ENCODE peak calls at places on chromosome 1, in seven cellular contexts. Y, F, B, M, K, T and E are unnamed samples.

GRCh38 chr1:245031041-245031440 is 123.7 kb upstream of the KIF26B start:
- DNase-seq in M (no peak), Y (no peak), T (no peak), F (no peak), B (no peak), K (no peak), E (no peak)

GRCh38 chr1:44672956-44673674 is 1.2 kb downstream of the TMEM53 start:
- DNase-seq in K (no peak), M (no peak), F (no peak), T (no peak), B (no peak), Y (no peak), E (no peak)

GRCh38 chr1:88237026-88237425 is 447.0 kb upstream of the PKN2 start:
- DNase-seq in M (no peak), T (peak), Y (peak), B (no peak), K (no peak), F (no peak), E (no peak)

GRCh38 chr1:76933847-76934657 is 66.8 kb downstream of the ST6GALNAC5 start:
- DNase-seq in F (no peak), B (no peak), Y (no peak), M (no peak), T (no peak), K (no peak), E (no peak)

GRCh38 chr1:37360011-37360410 is 114.4 kb upstream of the ZC3H12A start:
- DNase-seq in K (no peak), Y (no peak), F (no peak), T (no peak), M (no peak), B (no peak), E (no peak)

GRCh38 chr1:87941292-87941946 is 612.7 kb downstream of the LMO4 start:
- DNase-seq in F (no peak), T (no peak), M (no peak), B (no peak), Y (no peak), K (no peak), E (no peak)

GRCh38 chr1:11847667-11848445 is at the start of gene NPPA:
- DNase-seq in K (no peak), F (peak), M (no peak), T (no peak), B (no peak), Y (peak), E (no peak)

GRCh38 chr1:2104621-2105427 is 54.6 kb downstream of the PRKCZ start:
- DNase-seq in K (no peak), Y (peak), B (no peak), M (peak), T (no peak), F (no peak), E (no peak)

GRCh38 chr1:227948493-227949260 is 945 bp upstream of the WNT9A start:
- DNase-seq in B (peak), K (no peak), Y (no peak), M (no peak), T (no peak), F (no peak), E (peak)

GRCh38 chr1:9375912-9376311 is 83.2 kb downstream of the SPSB1 start:
- DNase-seq in K (no peak), M (peak), B (no peak), T (no peak), Y (no peak), F (no peak), E (no peak)

GRCh38 chr1:216075339-216075738 is 347.9 kb downstream of the USH2A start:
- DNase-seq in T (no peak), M (no peak), Y (peak), B (no peak), F (no peak), K (no peak), E (no peak)

GRCh38 chr1:232174306-232174705 is 455.6 kb downstream of the SIPA1L2 start:
- DNase-seq in T (no peak), Y (no peak), K (no peak), F (no peak), M (no peak), B (no peak), E (no peak)

GRCh38 chr1:27292111-27292510 is 29.9 kb upstream of the TMEM222 start:
- DNase-seq in B (no peak), F (no peak), K (no peak), Y (peak), M (no peak), T (no peak), E (no peak)

GRCh38 chr1:22714455-22714854 is 3.8 kb downstream of the EPHB2 start:
- DNase-seq in T (no peak), M (no peak), B (no peak), F (no peak), K (no peak), Y (no peak), E (no peak)
- TF ChIP-seq CTCF in T (no peak), M (no peak), B (no peak), F (no peak), K (no peak), Y (no peak), E (no peak)

DNA sequence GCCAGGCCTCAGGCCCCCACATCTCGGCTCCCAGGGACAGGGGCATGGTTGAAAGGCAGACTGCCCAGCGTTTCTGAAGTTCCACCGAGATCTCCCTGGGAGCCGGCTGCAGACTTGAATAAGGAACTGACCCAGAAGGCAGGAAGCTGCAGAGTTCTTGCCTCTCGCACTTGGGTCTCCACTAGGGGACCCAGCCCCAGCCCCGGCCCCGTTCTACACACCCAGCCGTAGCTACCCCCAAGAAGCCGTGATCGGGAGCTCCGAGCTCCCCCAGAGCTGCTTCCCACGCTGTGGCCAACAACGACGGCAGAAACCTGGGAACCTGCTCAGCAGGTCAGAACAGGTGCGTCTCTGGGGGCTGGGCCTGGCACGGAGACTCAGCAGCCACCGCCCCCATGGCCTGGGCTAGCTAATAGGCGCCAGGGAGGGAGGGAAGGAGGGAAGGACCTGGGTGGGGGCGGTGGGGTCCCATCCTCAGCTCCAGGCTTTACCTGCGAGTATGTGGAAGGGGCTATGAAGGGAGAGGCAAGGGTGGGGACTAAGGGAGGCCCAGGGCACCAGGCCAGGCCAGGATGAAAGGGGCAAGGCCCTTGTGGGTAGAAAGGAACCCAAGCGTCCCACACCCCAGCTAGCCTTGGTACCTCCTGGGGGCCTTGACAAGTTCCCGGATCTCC is at the start of gene NECTIN4:
- DNase-seq in K (no peak), M (no peak), F (no peak), Y (no peak), B (peak), T (no peak), E (no peak)
- TF ChIP-seq CTCF in K (no peak), M (no peak), F (no peak), Y (no peak), B (no peak), T (no peak), E (no peak)

DNA sequence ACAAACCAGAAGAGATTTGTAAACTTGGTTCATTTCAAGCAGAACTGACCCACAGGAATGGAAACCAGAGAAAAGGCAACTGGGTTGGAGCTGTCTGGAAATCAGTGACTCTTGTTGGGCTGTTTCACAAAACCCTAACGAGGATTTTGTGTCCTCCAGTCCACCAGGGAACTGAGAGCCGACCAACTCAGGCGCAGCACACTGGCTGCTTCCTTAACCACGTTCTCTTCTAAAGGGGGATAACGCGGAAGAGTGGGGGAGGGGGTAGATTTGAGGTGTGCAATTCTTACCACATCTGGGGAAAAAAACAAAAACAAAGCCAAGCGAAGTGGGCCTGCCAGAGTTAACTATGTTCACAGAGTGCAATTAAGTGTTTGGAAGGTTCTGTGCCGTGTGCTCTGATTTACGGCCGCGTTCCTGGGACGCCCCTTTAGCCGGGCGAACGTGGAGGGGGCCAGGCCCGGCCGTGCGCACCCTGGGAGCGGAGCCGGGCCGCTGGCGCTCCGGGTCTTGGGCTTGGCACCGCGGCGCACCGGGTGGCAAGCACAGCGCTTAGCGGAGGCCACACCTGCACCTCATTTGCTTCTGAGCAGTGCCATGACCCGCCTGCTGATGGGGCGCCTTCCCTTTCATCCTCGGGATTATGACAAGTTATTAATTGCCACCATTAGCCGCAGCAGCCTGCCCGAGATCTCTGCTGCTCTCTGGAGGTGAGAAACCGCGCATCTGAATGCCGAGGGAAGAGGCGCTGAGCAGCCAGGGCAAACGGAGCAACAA is 248.6 kb upstream of the FOXD3 start:
- DNase-seq in K (peak), M (no peak), F (no peak), Y (no peak), B (no peak), T (no peak), E (no peak)
- TF ChIP-seq CTCF in K (peak), M (peak), F (no peak), Y (no peak), B (no peak), T (no peak), E (no peak)

GRCh38 chr1:214349008-214349407 is 68.0 kb downstream of the SMYD2 start:
- DNase-seq in B (no peak), M (no peak), T (no peak), Y (no peak), F (no peak), K (no peak), E (no peak)
- TF ChIP-seq CTCF in B (no peak), M (no peak), T (no peak), Y (no peak), F (no peak), K (no peak), E (no peak)

DNA sequence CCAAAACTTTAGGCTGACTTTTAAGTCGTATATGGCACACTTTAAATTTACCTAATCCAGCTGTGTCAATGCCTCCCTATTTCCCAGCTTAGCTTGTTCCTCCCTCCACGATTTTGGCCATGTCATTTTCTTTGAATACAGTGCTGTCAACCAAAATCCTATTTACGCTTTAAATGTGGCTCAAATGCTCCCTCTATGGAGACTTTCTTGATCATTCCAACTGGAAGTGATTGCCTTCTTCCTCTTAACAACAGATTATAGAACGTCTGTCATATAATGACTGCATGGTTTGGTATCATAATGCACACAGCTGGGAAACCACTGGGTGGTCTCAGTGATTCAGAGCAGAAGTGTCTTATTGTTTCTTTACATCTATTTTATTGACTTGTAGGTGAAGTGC is 18.9 kb upstream of the BATF3 start:
- DNase-seq in F (no peak), B (no peak), T (peak), Y (peak), K (no peak), M (no peak), E (no peak)
- TF ChIP-seq CTCF in F (peak), B (no peak), T (peak), Y (peak), K (peak), M (peak), E (no peak)

GRCh38 chr1:22129501-22130117 is 13.3 kb downstream of the WNT4 start:
- DNase-seq in F (no peak), Y (no peak), T (no peak), M (no peak), B (no peak), K (no peak), E (no peak)
- TF ChIP-seq CTCF in F (no peak), Y (no peak), T (no peak), M (no peak), B (no peak), K (no peak), E (no peak)

GRCh38 chr1:167118188-167118587 is 24.3 kb downstream of the STYXL2 start:
- DNase-seq in T (no peak), Y (no peak), K (no peak), B (no peak), F (no peak), M (no peak), E (no peak)
- TF ChIP-seq CTCF in T (no peak), Y (no peak), K (no peak), B (no peak), F (no peak), M (no peak), E (no peak)

GRCh38 chr1:23722652-23723051 is 20.6 kb upstream of the ELOA start:
- DNase-seq in F (no peak), B (no peak), Y (no peak), M (no peak), K (no peak), T (no peak), E (no peak)

GRCh38 chr1:23720256-23720995 is 22.8 kb upstream of the ELOA start:
- DNase-seq in K (no peak), F (no peak), T (no peak), Y (peak), M (no peak), B (no peak), E (peak)

GRCh38 chr1:23719162-23719820 is 24.0 kb upstream of the ELOA start:
- DNase-seq in F (no peak), K (no peak), M (no peak), B (peak), Y (peak), T (peak), E (no peak)

GRCh38 chr1:23718482-23718881 is 24.8 kb upstream of the ELOA start:
- DNase-seq in F (no peak), K (no peak), Y (peak), T (peak), B (no peak), M (no peak), E (no peak)
- TF ChIP-seq CTCF in F (peak), K (peak), Y (peak), T (peak), B (no peak), M (peak), E (no peak)

DNA sequence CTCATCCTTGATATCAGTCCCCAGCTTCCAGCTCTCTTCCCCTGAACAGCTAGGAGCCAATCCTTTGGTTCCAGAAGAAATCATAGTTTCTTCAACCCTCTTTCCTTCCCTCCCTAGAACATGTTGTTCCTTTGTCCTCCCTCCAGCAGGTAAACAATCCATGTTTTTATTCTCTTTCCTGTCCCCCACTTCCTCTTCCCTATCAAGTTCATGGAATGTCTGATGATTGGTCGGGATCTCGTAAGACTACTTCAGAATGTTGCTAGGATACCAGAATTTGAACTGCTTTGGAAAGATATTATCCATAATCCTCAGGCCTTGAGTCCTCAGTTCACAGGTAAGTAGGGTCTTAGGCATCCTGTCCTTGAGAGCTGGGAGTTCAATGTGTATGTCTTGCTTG is 23.1 kb upstream of the SLC27A3 start:
- DNase-seq in B (no peak), M (no peak), Y (no peak), F (no peak), T (peak), K (no peak), E (no peak)
- TF ChIP-seq CTCF in B (no peak), M (no peak), Y (no peak), F (no peak), T (no peak), K (no peak), E (no peak)